ENCODE peak calls at places on chromosomes 11 and 22, in six cellular contexts. One of them, this sample, is unnamed.

GRCh38 chr11:133331031-133331430 is 201.3 kb downstream of the OPCML start:
- DNase-seq in ACHN: no peak
- DNase-seq in spleen: no peak
- DNase-seq in neural crest cell: no peak
- DNase-seq in left ventricle myocardium inferior: no peak
- DNase-seq in T-cell: no peak
- DNase-seq in this sample: no peak

GRCh38 chr11:86197448-86197847 is 47.1 kb upstream of the EED start:
- DNase-seq in ACHN: no peak
- DNase-seq in spleen: no peak
- DNase-seq in neural crest cell: no peak
- DNase-seq in left ventricle myocardium inferior: no peak
- DNase-seq in T-cell: no peak
- DNase-seq in this sample: no peak

GRCh38 chr11:102494216-102494615 is 36.3 kb downstream of the MMP7 start:
- DNase-seq in ACHN: peak
- DNase-seq in spleen: no peak
- DNase-seq in neural crest cell: no peak
- DNase-seq in left ventricle myocardium inferior: no peak
- DNase-seq in T-cell: no peak
- DNase-seq in this sample: no peak

GRCh38 chr22:36201630-36202312 is at the start of gene APOL4:
- DNase-seq in ACHN: no peak
- DNase-seq in spleen: no peak
- DNase-seq in neural crest cell: no peak
- DNase-seq in left ventricle myocardium inferior: peak
- DNase-seq in T-cell: no peak
- DNase-seq in this sample: peak

GRCh38 chr11:134489728-134490127 is 77.7 kb upstream of the B3GAT1 start:
- DNase-seq in ACHN: no peak
- DNase-seq in spleen: no peak
- DNase-seq in neural crest cell: no peak
- DNase-seq in left ventricle myocardium inferior: no peak
- DNase-seq in T-cell: no peak
- DNase-seq in this sample: no peak

GRCh38 chr11:19730373-19730772 is 17.7 kb downstream of the NAV2 start:
- DNase-seq in ACHN: no peak
- DNase-seq in spleen: no peak
- DNase-seq in neural crest cell: no peak
- DNase-seq in left ventricle myocardium inferior: peak
- DNase-seq in T-cell: no peak
- DNase-seq in this sample: no peak

GRCh38 chr11:37504925-37505324 is 906.9 kb upstream of the RAG2 start:
- DNase-seq in ACHN: no peak
- DNase-seq in spleen: no peak
- DNase-seq in neural crest cell: no peak
- DNase-seq in left ventricle myocardium inferior: no peak
- DNase-seq in T-cell: no peak
- DNase-seq in this sample: no peak

GRCh38 chr11:61279934-61280656 is 15.0 kb downstream of the VWCE start:
- DNase-seq in ACHN: no peak
- DNase-seq in spleen: no peak
- DNase-seq in neural crest cell: no peak
- DNase-seq in left ventricle myocardium inferior: no peak
- DNase-seq in T-cell: no peak
- DNase-seq in this sample: peak

GRCh38 chr11:73260127-73260457 is 12.0 kb upstream of the P2RY6 start:
- DNase-seq in ACHN: no peak
- DNase-seq in spleen: no peak
- DNase-seq in neural crest cell: no peak
- DNase-seq in left ventricle myocardium inferior: no peak
- DNase-seq in T-cell: no peak
- DNase-seq in this sample: no peak

GRCh38 chr11:30091246-30091645 is 74.4 kb upstream of the KCNA4 start:
- DNase-seq in ACHN: no peak
- DNase-seq in spleen: no peak
- DNase-seq in neural crest cell: no peak
- DNase-seq in left ventricle myocardium inferior: no peak
- DNase-seq in T-cell: no peak
- DNase-seq in this sample: no peak

GRCh38 chr11:22216940-22217339 is 24.1 kb downstream of the ANO5 start:
- DNase-seq in ACHN: no peak
- DNase-seq in spleen: no peak
- DNase-seq in neural crest cell: no peak
- DNase-seq in left ventricle myocardium inferior: no peak
- DNase-seq in T-cell: no peak
- DNase-seq in this sample: no peak

GRCh38 chr22:35944458-35944857 is 84.2 kb downstream of the RBFOX2 start:
- DNase-seq in ACHN: no peak
- DNase-seq in spleen: no peak
- DNase-seq in neural crest cell: no peak
- DNase-seq in left ventricle myocardium inferior: no peak
- DNase-seq in T-cell: no peak
- DNase-seq in this sample: no peak

GRCh38 chr11:8271106-8271886 is 7.6 kb upstream of the LMO1 start:
- DNase-seq in ACHN: no peak
- DNase-seq in spleen: peak
- DNase-seq in neural crest cell: no peak
- DNase-seq in left ventricle myocardium inferior: no peak
- DNase-seq in T-cell: no peak
- DNase-seq in this sample: no peak

GRCh38 chr11:120133216-120134105 is 4.5 kb downstream of the TRIM29 start:
- DNase-seq in ACHN: no peak
- DNase-seq in spleen: peak
- DNase-seq in neural crest cell: no peak
- DNase-seq in left ventricle myocardium inferior: no peak
- DNase-seq in T-cell: no peak
- DNase-seq in this sample: no peak

GRCh38 chr22:21022955-21023614 is 8.1 kb downstream of the P2RX6 start:
- DNase-seq in ACHN: no peak
- DNase-seq in spleen: peak
- DNase-seq in neural crest cell: no peak
- DNase-seq in left ventricle myocardium inferior: no peak
- DNase-seq in T-cell: no peak
- DNase-seq in this sample: no peak

GRCh38 chr11:88175707-88176066 is 444 bp upstream of the RAB38 start:
- DNase-seq in ACHN: peak
- DNase-seq in spleen: no peak
- DNase-seq in neural crest cell: no peak
- DNase-seq in left ventricle myocardium inferior: no peak
- DNase-seq in T-cell: no peak
- DNase-seq in this sample: no peak

GRCh38 chr11:44680982-44681597 is 45.7 kb upstream of the TSPAN18 start:
- DNase-seq in ACHN: no peak
- DNase-seq in spleen: no peak
- DNase-seq in neural crest cell: no peak
- DNase-seq in left ventricle myocardium inferior: no peak
- DNase-seq in T-cell: peak
- DNase-seq in this sample: no peak